ENCODE peak calls at places on chromosomes 3 and 15, in eight cellular contexts. One of them, this sample, is unnamed.

GRCh38 chr3:126773783-126774182 is 69.7 kb downstream of the CHCHD6 start:
- DNase-seq in Calu3: no peak
- DNase-seq in heart right ventricle: no peak
- DNase-seq in GM13976: no peak
- DNase-seq in brain microvascular endothelial cell: no peak
- DNase-seq in cardiac fibroblast: peak; percentile 18
- DNase-seq in hepatocyte: no peak
- DNase-seq in dorsolateral prefrontal cortex: no peak
- DNase-seq in this sample: no peak

GRCh38 chr15:93302080-93302765 is 213.2 kb upstream of the RGMA start:
- DNase-seq in Calu3: no peak
- DNase-seq in heart right ventricle: no peak
- DNase-seq in GM13976: no peak
- DNase-seq in brain microvascular endothelial cell: no peak
- DNase-seq in cardiac fibroblast: no peak
- DNase-seq in hepatocyte: no peak
- DNase-seq in dorsolateral prefrontal cortex: peak; percentile 12
- DNase-seq in this sample: no peak

GRCh38 chr3:20852712-20853111 is 666.7 kb upstream of the SGO1 start:
- DNase-seq in Calu3: no peak
- DNase-seq in heart right ventricle: no peak
- DNase-seq in GM13976: no peak
- DNase-seq in brain microvascular endothelial cell: no peak
- DNase-seq in cardiac fibroblast: no peak
- DNase-seq in hepatocyte: no peak
- DNase-seq in dorsolateral prefrontal cortex: no peak
- DNase-seq in this sample: no peak

GRCh38 chr3:197490098-197490497 is 65.7 kb downstream of the BDH1 start:
- DNase-seq in Calu3: peak; percentile 77
- DNase-seq in heart right ventricle: no peak
- DNase-seq in GM13976: no peak
- DNase-seq in brain microvascular endothelial cell: peak; percentile 58
- DNase-seq in cardiac fibroblast: peak; percentile 77
- DNase-seq in hepatocyte: peak; percentile 23
- DNase-seq in dorsolateral prefrontal cortex: no peak
- DNase-seq in this sample: no peak

GRCh38 chr15:99445272-99445850 is 120.4 kb upstream of the MEF2A start:
- DNase-seq in Calu3: no peak
- DNase-seq in heart right ventricle: no peak
- DNase-seq in GM13976: peak; percentile 5
- DNase-seq in brain microvascular endothelial cell: no peak
- DNase-seq in cardiac fibroblast: no peak
- DNase-seq in hepatocyte: no peak
- DNase-seq in dorsolateral prefrontal cortex: no peak
- DNase-seq in this sample: peak; percentile 4

GRCh38 chr15:58229297-58229768 is 91.2 kb downstream of the AQP9 start:
- DNase-seq in Calu3: no peak
- DNase-seq in heart right ventricle: no peak
- DNase-seq in GM13976: no peak
- DNase-seq in brain microvascular endothelial cell: no peak
- DNase-seq in cardiac fibroblast: no peak
- DNase-seq in hepatocyte: no peak
- DNase-seq in dorsolateral prefrontal cortex: no peak
- DNase-seq in this sample: no peak

GRCh38 chr15:101123222-101123910 is 128.5 kb downstream of the CHSY1 start:
- DNase-seq in Calu3: no peak
- DNase-seq in heart right ventricle: no peak
- DNase-seq in GM13976: no peak
- DNase-seq in brain microvascular endothelial cell: peak; percentile 39
- DNase-seq in cardiac fibroblast: peak; percentile 53
- DNase-seq in hepatocyte: no peak
- DNase-seq in dorsolateral prefrontal cortex: no peak
- DNase-seq in this sample: no peak

GRCh38 chr15:47725924-47726323 is 8.6 kb downstream of the SEMA6D start:
- DNase-seq in Calu3: no peak
- DNase-seq in heart right ventricle: peak; percentile 35
- DNase-seq in GM13976: no peak
- DNase-seq in brain microvascular endothelial cell: no peak
- DNase-seq in cardiac fibroblast: no peak
- DNase-seq in hepatocyte: no peak
- DNase-seq in dorsolateral prefrontal cortex: no peak
- DNase-seq in this sample: no peak

GRCh38 chr3:100527347-100527735 is 34.9 kb downstream of the TMEM45A start:
- DNase-seq in Calu3: no peak
- DNase-seq in heart right ventricle: no peak
- DNase-seq in GM13976: no peak
- DNase-seq in brain microvascular endothelial cell: no peak
- DNase-seq in cardiac fibroblast: no peak
- DNase-seq in hepatocyte: no peak
- DNase-seq in dorsolateral prefrontal cortex: no peak
- DNase-seq in this sample: no peak

GRCh38 chr15:82832601-82833209 is 23.3 kb downstream of the WHAMM start:
- DNase-seq in Calu3: peak; percentile 41
- DNase-seq in heart right ventricle: no peak
- DNase-seq in GM13976: peak; percentile 78
- DNase-seq in brain microvascular endothelial cell: peak; percentile 70
- DNase-seq in cardiac fibroblast: peak; percentile 90
- DNase-seq in hepatocyte: no peak
- DNase-seq in dorsolateral prefrontal cortex: no peak
- DNase-seq in this sample: peak; percentile 73
- TF ChIP-seq CTCF in Calu3: no peak
- TF ChIP-seq CTCF in heart right ventricle: no peak
- TF ChIP-seq CTCF in GM13976: no peak
- TF ChIP-seq CTCF in brain microvascular endothelial cell: peak; percentile 33
- TF ChIP-seq CTCF in cardiac fibroblast: no peak
- TF ChIP-seq CTCF in hepatocyte: no peak
- TF ChIP-seq CTCF in dorsolateral prefrontal cortex: no peak
- TF ChIP-seq CTCF in this sample: no peak

GRCh38 chr15:89777073-89777820 is 1.1 kb downstream of the MESP2 start:
- DNase-seq in Calu3: no peak
- DNase-seq in heart right ventricle: no peak
- DNase-seq in GM13976: no peak
- DNase-seq in brain microvascular endothelial cell: no peak
- DNase-seq in cardiac fibroblast: no peak
- DNase-seq in hepatocyte: no peak
- DNase-seq in dorsolateral prefrontal cortex: no peak
- DNase-seq in this sample: no peak

GRCh38 chr15:89775815-89776214 is 317 bp upstream of the MESP2 start:
- DNase-seq in Calu3: no peak
- DNase-seq in heart right ventricle: no peak
- DNase-seq in GM13976: no peak
- DNase-seq in brain microvascular endothelial cell: no peak
- DNase-seq in cardiac fibroblast: no peak
- DNase-seq in hepatocyte: no peak
- DNase-seq in dorsolateral prefrontal cortex: no peak
- DNase-seq in this sample: no peak

GRCh38 chr15:89774492-89774891 is 1.6 kb upstream of the MESP2 start:
- DNase-seq in Calu3: no peak
- DNase-seq in heart right ventricle: no peak
- DNase-seq in GM13976: no peak
- DNase-seq in brain microvascular endothelial cell: no peak
- DNase-seq in cardiac fibroblast: no peak
- DNase-seq in hepatocyte: no peak
- DNase-seq in dorsolateral prefrontal cortex: no peak
- DNase-seq in this sample: no peak

GRCh38 chr15:89777821-89778380 is 1.8 kb downstream of the MESP2 start:
- DNase-seq in Calu3: no peak
- DNase-seq in heart right ventricle: no peak
- DNase-seq in GM13976: no peak
- DNase-seq in brain microvascular endothelial cell: no peak
- DNase-seq in cardiac fibroblast: no peak
- DNase-seq in hepatocyte: no peak
- DNase-seq in dorsolateral prefrontal cortex: peak; percentile 18
- DNase-seq in this sample: no peak

DNA sequence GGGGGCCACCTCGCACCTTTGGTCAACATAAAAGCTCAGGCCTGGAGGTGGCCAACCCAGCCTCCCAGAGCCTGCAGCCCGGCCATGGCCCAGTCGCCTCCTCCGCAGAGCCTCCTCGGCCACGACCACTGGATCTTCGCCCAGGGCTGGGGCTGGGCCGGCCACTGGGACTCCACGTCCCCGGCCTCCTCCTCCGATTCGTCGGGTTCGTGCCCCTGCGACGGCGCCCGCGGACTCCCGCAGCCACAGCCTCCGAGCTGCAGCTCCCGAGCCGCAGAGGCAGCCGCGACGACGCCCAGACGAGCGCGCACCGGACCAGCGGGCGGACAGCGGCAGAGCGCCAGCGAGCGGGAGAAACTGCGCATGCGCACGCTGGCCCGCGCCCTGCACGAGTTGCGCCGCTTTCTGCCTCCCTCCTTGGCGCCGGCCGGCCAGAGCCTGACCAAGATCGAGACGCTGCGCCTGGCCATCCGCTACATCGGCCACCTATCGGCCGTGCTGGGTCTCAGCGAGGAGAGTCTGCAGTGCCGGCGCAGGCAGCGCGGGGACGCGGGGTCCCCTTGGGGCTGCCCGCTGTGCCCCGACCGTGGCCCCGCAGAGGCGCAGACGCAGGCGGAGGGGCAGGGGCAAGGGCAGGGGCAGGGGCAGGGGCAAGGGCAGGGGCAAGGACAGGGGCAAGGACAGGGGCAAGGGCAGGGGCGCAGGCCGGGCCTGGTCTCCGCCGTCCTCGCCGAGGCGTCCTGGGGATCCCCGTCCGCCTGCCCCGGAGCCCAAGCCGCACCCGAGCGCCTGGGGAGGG is at the start of gene MESP2:
- DNase-seq in Calu3: peak; percentile 83
- DNase-seq in heart right ventricle: peak; percentile 91
- DNase-seq in GM13976: peak; percentile 92
- DNase-seq in brain microvascular endothelial cell: peak; percentile 52
- DNase-seq in cardiac fibroblast: peak; percentile 79
- DNase-seq in hepatocyte: peak; percentile 92
- DNase-seq in dorsolateral prefrontal cortex: peak; percentile 80
- DNase-seq in this sample: peak; percentile 90
- TF ChIP-seq CTCF in Calu3: peak; percentile 38
- TF ChIP-seq CTCF in heart right ventricle: peak; percentile 44
- TF ChIP-seq CTCF in GM13976: no peak
- TF ChIP-seq CTCF in brain microvascular endothelial cell: peak; percentile 62
- TF ChIP-seq CTCF in cardiac fibroblast: peak; percentile 43
- TF ChIP-seq CTCF in hepatocyte: peak; percentile 19
- TF ChIP-seq CTCF in dorsolateral prefrontal cortex: peak; percentile 59
- TF ChIP-seq CTCF in this sample: peak; percentile 28

GRCh38 chr3:122414391-122414790 is 1.5 kb downstream of the WDR5B start:
- DNase-seq in Calu3: no peak
- DNase-seq in heart right ventricle: no peak
- DNase-seq in GM13976: no peak
- DNase-seq in brain microvascular endothelial cell: no peak
- DNase-seq in cardiac fibroblast: no peak
- DNase-seq in hepatocyte: no peak
- DNase-seq in dorsolateral prefrontal cortex: no peak
- DNase-seq in this sample: no peak

GRCh38 chr3:122415104-122415744 is 638 bp downstream of the WDR5B start:
- DNase-seq in Calu3: peak; percentile 44
- DNase-seq in heart right ventricle: no peak
- DNase-seq in GM13976: peak; percentile 60
- DNase-seq in brain microvascular endothelial cell: peak; percentile 58
- DNase-seq in cardiac fibroblast: peak; percentile 51
- DNase-seq in hepatocyte: peak; percentile 65
- DNase-seq in dorsolateral prefrontal cortex: peak; percentile 33
- DNase-seq in this sample: peak; percentile 69

GRCh38 chr3:122421101-122421500 is 5.2 kb upstream of the WDR5B start:
- DNase-seq in Calu3: no peak
- DNase-seq in heart right ventricle: no peak
- DNase-seq in GM13976: no peak
- DNase-seq in brain microvascular endothelial cell: no peak
- DNase-seq in cardiac fibroblast: no peak
- DNase-seq in hepatocyte: no peak
- DNase-seq in dorsolateral prefrontal cortex: no peak
- DNase-seq in this sample: no peak

GRCh38 chr3:122416966-122417365 is 1.1 kb upstream of the WDR5B start:
- DNase-seq in Calu3: peak; percentile 16
- DNase-seq in heart right ventricle: no peak
- DNase-seq in GM13976: no peak
- DNase-seq in brain microvascular endothelial cell: no peak
- DNase-seq in cardiac fibroblast: no peak
- DNase-seq in hepatocyte: no peak
- DNase-seq in dorsolateral prefrontal cortex: no peak
- DNase-seq in this sample: no peak

GRCh38 chr3:122415762-122416654 is at the start of gene WDR5B:
- DNase-seq in Calu3: peak; percentile 96
- DNase-seq in heart right ventricle: peak; percentile 97
- DNase-seq in GM13976: peak; percentile 93
- DNase-seq in brain microvascular endothelial cell: peak; percentile 98
- DNase-seq in cardiac fibroblast: peak; percentile 99
- DNase-seq in hepatocyte: peak; percentile 99
- DNase-seq in dorsolateral prefrontal cortex: peak; percentile 98
- DNase-seq in this sample: peak; percentile 97
- TF ChIP-seq CTCF in Calu3: peak; percentile 12
- TF ChIP-seq CTCF in heart right ventricle: no peak
- TF ChIP-seq CTCF in GM13976: no peak
- TF ChIP-seq CTCF in brain microvascular endothelial cell: peak; percentile 32
- TF ChIP-seq CTCF in cardiac fibroblast: no peak
- TF ChIP-seq CTCF in hepatocyte: no peak
- TF ChIP-seq CTCF in dorsolateral prefrontal cortex: no peak
- TF ChIP-seq CTCF in this sample: no peak

GRCh38 chr3:195227871-195228270 is 43.1 kb downstream of the XXYLT1 start:
- DNase-seq in Calu3: no peak
- DNase-seq in heart right ventricle: no peak
- DNase-seq in GM13976: no peak
- DNase-seq in brain microvascular endothelial cell: no peak
- DNase-seq in cardiac fibroblast: no peak
- DNase-seq in hepatocyte: no peak
- DNase-seq in dorsolateral prefrontal cortex: no peak
- DNase-seq in this sample: no peak

GRCh38 chr3:195226445-195226844 is 44.5 kb downstream of the XXYLT1 start:
- DNase-seq in Calu3: no peak
- DNase-seq in heart right ventricle: no peak
- DNase-seq in GM13976: no peak
- DNase-seq in brain microvascular endothelial cell: no peak
- DNase-seq in cardiac fibroblast: no peak
- DNase-seq in hepatocyte: no peak
- DNase-seq in dorsolateral prefrontal cortex: no peak
- DNase-seq in this sample: no peak

GRCh38 chr3:195224980-195225580 is 45.9 kb downstream of the XXYLT1 start:
- DNase-seq in Calu3: no peak
- DNase-seq in heart right ventricle: no peak
- DNase-seq in GM13976: no peak
- DNase-seq in brain microvascular endothelial cell: no peak
- DNase-seq in cardiac fibroblast: no peak
- DNase-seq in hepatocyte: no peak
- DNase-seq in dorsolateral prefrontal cortex: no peak
- DNase-seq in this sample: no peak

GRCh38 chr3:195224156-195224979 is 46.6 kb downstream of the XXYLT1 start:
- DNase-seq in Calu3: no peak
- DNase-seq in heart right ventricle: no peak
- DNase-seq in GM13976: no peak
- DNase-seq in brain microvascular endothelial cell: no peak
- DNase-seq in cardiac fibroblast: no peak
- DNase-seq in hepatocyte: no peak
- DNase-seq in dorsolateral prefrontal cortex: no peak
- DNase-seq in this sample: no peak

DNA sequence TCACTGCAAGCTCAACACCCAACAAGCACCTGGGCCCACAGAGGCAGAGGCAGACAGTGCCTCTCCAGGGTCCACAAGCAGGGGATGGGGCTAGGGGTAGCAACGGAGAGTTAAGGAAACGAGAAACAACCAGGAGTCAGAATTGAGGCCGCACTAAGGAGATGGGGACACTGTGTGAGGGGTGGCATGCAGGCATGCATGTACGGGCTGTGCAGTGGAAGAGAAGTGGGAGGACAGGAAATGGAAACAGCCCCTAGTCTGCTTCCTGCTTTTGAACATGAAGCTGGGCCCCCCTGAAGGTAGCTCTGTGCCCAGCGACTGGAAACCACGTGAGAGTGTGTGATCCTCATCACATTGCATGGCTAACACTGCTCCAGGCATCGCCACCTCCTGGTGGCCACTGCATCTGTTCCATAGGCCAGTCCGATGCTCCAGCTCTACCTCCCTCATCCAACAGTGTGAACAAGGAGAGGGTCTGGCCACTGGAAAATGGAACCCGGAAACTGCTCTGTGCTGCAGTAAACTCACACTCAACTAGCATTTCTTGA is 44.0 kb downstream of the XXYLT1 start:
- DNase-seq in Calu3: no peak
- DNase-seq in heart right ventricle: no peak
- DNase-seq in GM13976: no peak
- DNase-seq in brain microvascular endothelial cell: no peak
- DNase-seq in cardiac fibroblast: peak; percentile 31
- DNase-seq in hepatocyte: no peak
- DNase-seq in dorsolateral prefrontal cortex: peak; percentile 1
- DNase-seq in this sample: no peak
- TF ChIP-seq CTCF in Calu3: no peak
- TF ChIP-seq CTCF in heart right ventricle: no peak
- TF ChIP-seq CTCF in GM13976: no peak
- TF ChIP-seq CTCF in brain microvascular endothelial cell: peak; percentile 71
- TF ChIP-seq CTCF in cardiac fibroblast: peak; percentile 41
- TF ChIP-seq CTCF in hepatocyte: peak; percentile 25
- TF ChIP-seq CTCF in dorsolateral prefrontal cortex: no peak
- TF ChIP-seq CTCF in this sample: peak; percentile 41

This sample was measured in GM10248.